ENCODE peak calls at places on chromosomes 3 and 15, in seven cellular contexts. M is H1, W is MM.1S, U is endothelial cell of umbilical vein, L is HepG2, F is HCT116, D is neural progenitor cell. N is an unnamed sample.

GRCh38 chr3:27623085-27623753 is 98.9 kb downstream of the EOMES start:
- DNase-seq in D (no peak), U (peak), M (no peak), L (peak), W (no peak), F (no peak), N (peak)

GRCh38 chr15:96837241-96837970 is 506.9 kb downstream of the NR2F2 start:
- DNase-seq in F (no peak), W (no peak), L (no peak), U (no peak), M (no peak), D (no peak), N (no peak)

GRCh38 chr15:80953001-80953952 is 36.3 kb downstream of the MESD start:
- DNase-seq in M (no peak), F (no peak), L (no peak), U (no peak), D (no peak), W (no peak), N (no peak)

GRCh38 chr3:45035441-45036301 is 9.6 kb downstream of the CLEC3B start:
- DNase-seq in M (peak), D (peak), U (no peak), L (no peak), W (no peak), F (no peak), N (peak)

GRCh38 chr3:14396293-14396692 is 6.1 kb upstream of the SLC6A6 start:
- DNase-seq in U (no peak), L (no peak), W (no peak), F (no peak), D (no peak), M (no peak), N (no peak)

GRCh38 chr15:24856397-24857093 is 98.2 kb upstream of the SNRPN start:
- DNase-seq in W (no peak), U (peak), F (no peak), M (peak), D (peak), L (no peak), N (peak)

GRCh38 chr15:39918688-39919385 is 1.2 kb downstream of the GPR176 start:
- DNase-seq in F (no peak), M (no peak), D (no peak), W (no peak), U (peak), L (no peak), N (no peak)

GRCh38 chr15:99986297-99987118 is 253.3 kb upstream of the LYSMD4 start:
- DNase-seq in W (no peak), L (no peak), M (no peak), U (no peak), D (no peak), F (no peak), N (peak)

GRCh38 chr15:73683624-73684536 is at the start of gene CD276:
- DNase-seq in W (peak), D (peak), F (peak), U (peak), L (peak), M (peak), N (peak)

GRCh38 chr3:129595544-129596193 is 10.8 kb downstream of the PLXND1 start:
- DNase-seq in U (no peak), W (no peak), L (peak), F (no peak), M (no peak), D (no peak), N (no peak)

GRCh38 chr3:111594205-111594604 is 941 bp downstream of the ZBED2 start:
- DNase-seq in D (no peak), L (no peak), W (no peak), M (no peak), U (no peak), F (no peak), N (no peak)

GRCh38 chr3:141448606-141449216 is 38.1 kb upstream of the RASA2 start:
- DNase-seq in W (no peak), U (peak), D (no peak), M (no peak), L (no peak), F (no peak), N (no peak)

GRCh38 chr3:51585871-51586270 is 47.4 kb downstream of the RAD54L2 start:
- DNase-seq in D (no peak), L (no peak), M (no peak), F (no peak), U (no peak), W (no peak), N (no peak)

GRCh38 chr15:31254431-31255175 is 72.0 kb upstream of the KLF13 start:
- DNase-seq in D (no peak), M (no peak), U (peak), L (no peak), F (no peak), W (no peak), N (peak)

GRCh38 chr3:30231277-30232141 is 374.9 kb upstream of the TGFBR2 start:
- DNase-seq in M (no peak), D (peak), F (no peak), L (no peak), U (peak), W (peak), N (no peak)

GRCh38 chr15:81211376-81211775 is 14.7 kb downstream of the IL16 start:
- DNase-seq in L (no peak), W (no peak), D (no peak), F (no peak), M (no peak), U (no peak), N (no peak)

GRCh38 chr3:29373016-29373690 is 92.3 kb downstream of the RBMS3 start:
- DNase-seq in W (no peak), L (no peak), U (peak), F (no peak), M (no peak), D (no peak), N (no peak)

GRCh38 chr3:107740992-107741896 is 218.5 kb downstream of the BBX start:
- DNase-seq in L (peak), W (peak), M (no peak), D (no peak), F (no peak), U (peak), N (no peak)

GRCh38 chr3:16937421-16937820 is 52.7 kb downstream of the PLCL2 start:
- DNase-seq in L (no peak), M (no peak), W (no peak), D (no peak), F (no peak), U (no peak), N (no peak)

GRCh38 chr3:141241248-141242034 is 9.8 kb downstream of the PXYLP1 start:
- DNase-seq in D (no peak), F (no peak), W (no peak), L (no peak), M (no peak), U (no peak), N (no peak)

GRCh38 chr3:184582583-184582982 is 21.0 kb downstream of the EPHB3 start:
- DNase-seq in L (no peak), U (no peak), F (no peak), D (peak), M (peak), W (no peak), N (no peak)

GRCh38 chr3:181618260-181618659 is 93.5 kb upstream of the SOX2 start:
- DNase-seq in L (no peak), M (no peak), U (no peak), D (no peak), F (no peak), W (no peak), N (no peak)

GRCh38 chr3:151391715-151392114 is 7.2 kb upstream of the P2RY12 start:
- DNase-seq in M (no peak), L (no peak), U (no peak), F (no peak), W (no peak), D (no peak), N (no peak)

GRCh38 chr3:61875073-61875472 is 313.7 kb downstream of the PTPRG start:
- DNase-seq in W (peak), M (no peak), D (no peak), L (no peak), U (peak), F (no peak), N (no peak)

GRCh38 chr15:87369269-87369668 is 887.3 kb downstream of the NTRK3 start:
- DNase-seq in M (no peak), W (no peak), L (no peak), F (no peak), U (no peak), D (no peak), N (no peak)

GRCh38 chr3:53821631-53822068 is 24.6 kb downstream of the CHDH start:
- DNase-seq in D (no peak), W (no peak), M (no peak), U (no peak), F (no peak), L (no peak), N (no peak)

GRCh38 chr3:102525624-102526023 is 90.8 kb downstream of the ZPLD1 start:
- DNase-seq in D (no peak), F (no peak), M (no peak), U (no peak), W (peak), L (no peak), N (no peak)

GRCh38 chr3:101902041-101902440 is 52.7 kb downstream of the NFKBIZ start:
- DNase-seq in F (peak), U (peak), D (no peak), M (no peak), L (no peak), W (no peak), N (peak)

GRCh38 chr3:144270100-144270499 is 298.5 kb downstream of the DIPK2A start:
- DNase-seq in L (no peak), U (no peak), D (no peak), M (no peak), W (no peak), F (no peak), N (no peak)

GRCh38 chr15:101710806-101711205 is 13.5 kb downstream of the TARS3 start:
- DNase-seq in U (no peak), L (peak), F (no peak), M (no peak), W (no peak), D (no peak), N (no peak)

GRCh38 chr3:153277029-153277428 is 115.0 kb downstream of the RAP2B start:
- DNase-seq in W (no peak), L (no peak), D (no peak), U (no peak), F (no peak), M (no peak), N (no peak)

GRCh38 chr3:23992051-23992628 is 47.1 kb downstream of the NR1D2 start:
- DNase-seq in D (peak), L (no peak), F (no peak), U (peak), W (no peak), M (no peak), N (no peak)
- H2AFZ ChIP-seq in D (peak), L (no peak), F (no peak), U (no peak), W (no peak), M (no peak), N (no peak)

GRCh38 chr15:63478243-63478642 is 26.1 kb upstream of the USP3 start:
- DNase-seq in D (no peak), F (no peak), W (no peak), U (no peak), L (no peak), M (no peak), N (no peak)
- H2AFZ ChIP-seq in D (no peak), F (no peak), W (no peak), U (no peak), L (no peak), M (no peak), N (no peak)

GRCh38 chr3:172580680-172581079 is 57.5 kb upstream of the TNFSF10 start:
- DNase-seq in W (peak), L (no peak), F (no peak), D (no peak), M (no peak), U (peak), N (no peak)
- H2AFZ ChIP-seq in W (no peak), L (no peak), F (no peak), D (no peak), M (no peak), U (no peak), N (no peak)

GRCh38 chr3:50163572-50163971 is 8.4 kb downstream of the SEMA3F start:
- DNase-seq in L (no peak), U (no peak), W (no peak), M (no peak), D (no peak), F (no peak), N (no peak)

GRCh38 chr3:50164481-50164880 is 9.4 kb downstream of the SEMA3F start:
- DNase-seq in L (no peak), W (no peak), U (no peak), D (no peak), F (no peak), M (no peak), N (no peak)

GRCh38 chr3:50164984-50165383 is 9.9 kb downstream of the SEMA3F start:
- DNase-seq in L (no peak), D (no peak), F (no peak), M (no peak), W (no peak), U (no peak), N (no peak)

GRCh38 chr3:50165388-50166308 is 10.5 kb downstream of the SEMA3F start:
- DNase-seq in M (no peak), W (no peak), L (no peak), U (peak), F (no peak), D (no peak), N (no peak)

DNA sequence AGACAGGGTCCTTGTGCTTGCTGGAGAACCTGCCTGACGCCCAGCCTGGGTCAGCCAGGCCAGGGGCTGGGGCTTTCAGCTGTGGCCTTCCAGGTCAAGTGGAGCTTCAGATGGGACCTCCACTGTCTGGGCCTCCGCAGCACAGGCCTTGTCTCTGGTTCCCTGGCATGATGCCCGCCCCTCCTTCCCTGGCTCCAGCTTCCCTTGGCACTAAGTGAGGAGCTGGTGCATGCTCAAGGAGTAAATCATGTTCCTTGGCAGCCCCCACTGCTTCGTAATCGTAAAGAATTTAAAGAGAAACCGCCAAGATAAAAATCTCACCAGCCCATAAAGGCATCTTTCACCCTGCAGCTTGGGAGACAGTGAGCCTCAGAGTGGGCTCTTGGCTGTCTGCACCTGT is 8.9 kb downstream of the SEMA3F start:
- DNase-seq in M (no peak), W (no peak), L (no peak), F (no peak), D (no peak), U (peak), N (peak)
- H2AFZ ChIP-seq in M (no peak), W (no peak), L (no peak), F (no peak), D (no peak), U (no peak), N (no peak)

GRCh38 chr3:64082917-64083587 is 59.8 kb upstream of the PSMD6 start:
- DNase-seq in L (no peak), F (no peak), W (no peak), D (no peak), M (no peak), U (no peak), N (no peak)
- H2AFZ ChIP-seq in L (no peak), F (no peak), W (no peak), D (peak), M (no peak), U (no peak), N (no peak)

N was measured in hepatocyte.